ENCODE peak calls at places on chromosomes 16 and 17, in nine cellular contexts. C is astrocyte, G is neural progenitor cell, V is HuH-7.5, U is transverse colon, F is activated T-cell treated with anti-CD3 and anti-CD28 coated beads for 4 hours, J is iris pigment epithelial cell, I is H7, W is NCI-H1436. Y is an unnamed sample.

GRCh38 chr17:4204190-4204589 is 59.6 kb downstream of the ANKFY1 start:
- DNase-seq in F (no peak), J (peak), G (no peak), W (no peak), V (no peak), C (peak), I (no peak), U (no peak), Y (no peak)

GRCh38 chr17:48549909-48550308 is 5.0 kb upstream of the HOXB2 start:
- DNase-seq in I (no peak), F (no peak), W (no peak), J (no peak), G (no peak), V (no peak), U (no peak), C (peak), Y (no peak)

GRCh38 chr17:48990882-48991357 is 6.3 kb upstream of the IGF2BP1 start:
- DNase-seq in U (no peak), G (peak), W (no peak), I (peak), V (no peak), J (no peak), F (no peak), C (no peak), Y (no peak)

GRCh38 chr17:17071531-17072360 is 29.5 kb downstream of the MPRIP start:
- DNase-seq in J (no peak), U (peak), I (no peak), G (no peak), C (no peak), V (no peak), F (no peak), W (no peak), Y (no peak)

GRCh38 chr17:39667262-39668140 is 752 bp upstream of the PNMT start:
- DNase-seq in I (peak), J (no peak), F (no peak), W (no peak), G (peak), C (no peak), V (peak), U (peak), Y (no peak)

GRCh38 chr17:83124871-83125514 is 45.6 kb downstream of the METRNL start:
- DNase-seq in C (no peak), W (no peak), I (peak), J (no peak), G (no peak), U (no peak), F (no peak), V (no peak), Y (no peak)

GRCh38 chr16:75580-76501 is 2.2 kb upstream of the MPG start:
- DNase-seq in U (peak), G (peak), F (no peak), C (peak), W (no peak), I (peak), J (peak), V (no peak), Y (peak)

GRCh38 chr16:8530756-8531155 is 59.6 kb downstream of the TMEM114 start:
- DNase-seq in J (no peak), U (no peak), F (no peak), V (no peak), I (no peak), G (no peak), C (no peak), W (no peak), Y (no peak)

GRCh38 chr16:29745853-29746345 is at the start of gene C16orf54:
- DNase-seq in W (no peak), U (peak), G (no peak), I (peak), F (peak), J (no peak), C (no peak), V (no peak), Y (no peak)

GRCh38 chr16:86961133-86961720 is 356.0 kb downstream of the C16orf95 start:
- DNase-seq in F (no peak), J (peak), G (no peak), V (no peak), I (no peak), W (no peak), C (peak), U (no peak), Y (peak)

GRCh38 chr17:82737981-82738877 is 2.8 kb downstream of the FN3K start:
- DNase-seq in I (peak), C (no peak), J (no peak), F (no peak), G (no peak), U (no peak), W (no peak), V (no peak), Y (no peak)

GRCh38 chr17:70120420-70120819 is 45.4 kb downstream of the KCNJ16 start:
- DNase-seq in C (no peak), I (no peak), U (no peak), V (no peak), J (no peak), G (no peak), F (no peak), W (no peak), Y (no peak)

GRCh38 chr17:77842148-77842905 is 116.2 kb upstream of the TNRC6C start:
- DNase-seq in G (no peak), C (no peak), I (no peak), F (no peak), W (no peak), U (peak), V (no peak), J (peak), Y (peak)

GRCh38 chr17:77774182-77774581 is 184.3 kb upstream of the TNRC6C start:
- DNase-seq in C (no peak), J (no peak), V (no peak), G (no peak), F (no peak), I (no peak), U (no peak), W (no peak), Y (no peak)

GRCh38 chr17:41442772-41443171 is 2.0 kb upstream of the KRT38 start:
- DNase-seq in I (no peak), F (no peak), J (peak), W (no peak), G (no peak), C (peak), U (no peak), V (no peak), Y (peak)

GRCh38 chr17:77256710-77257109 is 115.9 kb downstream of the SEC14L1 start:
- DNase-seq in J (no peak), W (no peak), G (no peak), C (no peak), I (peak), U (no peak), V (no peak), F (no peak), Y (no peak)

GRCh38 chr16:87644186-87644585 is 41.9 kb downstream of the JPH3 start:
- DNase-seq in G (no peak), W (no peak), U (no peak), V (no peak), F (no peak), C (no peak), I (no peak), J (no peak), Y (no peak)

GRCh38 chr17:13437966-13438779 is 163.6 kb downstream of the HS3ST3A1 start:
- DNase-seq in C (peak), F (no peak), U (peak), I (no peak), V (peak), W (no peak), G (peak), J (peak), Y (no peak)